ENCODE peak calls at places on chromosome 21, in nine cellular contexts. One of them, this sample, is unnamed.

GRCh38 chr21:31124005-31124404 is 85.7 kb upstream of the KRTAP19-8 start:
- DNase-seq in cardiac fibroblast: no peak
- DNase-seq in body of pancreas: no peak
- DNase-seq in breast epithelium: no peak
- DNase-seq in small intestine: no peak
- DNase-seq in neuronal stem cell: peak; percentile 8
- DNase-seq in AG10803: no peak
- DNase-seq in fibroblast of lung: no peak
- DNase-seq in GM12878: no peak
- DNase-seq in this sample: no peak

GRCh38 chr21:28615276-28615675 is 377.4 kb downstream of the LTN1 start:
- DNase-seq in cardiac fibroblast: peak; percentile 72
- DNase-seq in body of pancreas: no peak
- DNase-seq in breast epithelium: no peak
- DNase-seq in small intestine: no peak
- DNase-seq in neuronal stem cell: no peak
- DNase-seq in AG10803: peak; percentile 85
- DNase-seq in fibroblast of lung: peak; percentile 25
- DNase-seq in GM12878: no peak
- DNase-seq in this sample: no peak

GRCh38 chr21:32135401-32136363 is 143.2 kb downstream of the MIS18A start:
- DNase-seq in cardiac fibroblast: peak; percentile 0
- DNase-seq in body of pancreas: no peak
- DNase-seq in breast epithelium: no peak
- DNase-seq in small intestine: no peak
- DNase-seq in neuronal stem cell: no peak
- DNase-seq in AG10803: peak; percentile 96
- DNase-seq in fibroblast of lung: no peak
- DNase-seq in GM12878: peak; percentile 61
- DNase-seq in this sample: no peak

GRCh38 chr21:39373634-39374033 is 24.7 kb upstream of the HMGN1 start:
- DNase-seq in cardiac fibroblast: peak; percentile 56
- DNase-seq in body of pancreas: no peak
- DNase-seq in breast epithelium: no peak
- DNase-seq in small intestine: peak; percentile 64
- DNase-seq in neuronal stem cell: no peak
- DNase-seq in AG10803: peak; percentile 44
- DNase-seq in fibroblast of lung: peak; percentile 36
- DNase-seq in GM12878: no peak
- DNase-seq in this sample: no peak

GRCh38 chr21:28513450-28513849 is 479.2 kb downstream of the LTN1 start:
- DNase-seq in cardiac fibroblast: no peak
- DNase-seq in body of pancreas: no peak
- DNase-seq in breast epithelium: no peak
- DNase-seq in small intestine: no peak
- DNase-seq in neuronal stem cell: no peak
- DNase-seq in AG10803: no peak
- DNase-seq in fibroblast of lung: peak; percentile 25
- DNase-seq in GM12878: no peak
- DNase-seq in this sample: no peak

GRCh38 chr21:21807598-21807903 is 809.3 kb downstream of the NCAM2 start:
- DNase-seq in cardiac fibroblast: peak; percentile 8
- DNase-seq in body of pancreas: no peak
- DNase-seq in breast epithelium: no peak
- DNase-seq in small intestine: no peak
- DNase-seq in neuronal stem cell: no peak
- DNase-seq in AG10803: no peak
- DNase-seq in fibroblast of lung: no peak
- DNase-seq in GM12878: no peak
- DNase-seq in this sample: no peak

GRCh38 chr21:21436012-21436545 is 437.9 kb downstream of the NCAM2 start:
- DNase-seq in cardiac fibroblast: peak; percentile 79
- DNase-seq in body of pancreas: no peak
- DNase-seq in breast epithelium: no peak
- DNase-seq in small intestine: no peak
- DNase-seq in neuronal stem cell: no peak
- DNase-seq in AG10803: peak; percentile 11
- DNase-seq in fibroblast of lung: peak; percentile 29
- DNase-seq in GM12878: no peak
- DNase-seq in this sample: no peak

GRCh38 chr21:42536601-42537000 is 22.9 kb downstream of the SLC37A1 start:
- DNase-seq in cardiac fibroblast: no peak
- DNase-seq in body of pancreas: no peak
- DNase-seq in breast epithelium: peak; percentile 24
- DNase-seq in small intestine: no peak
- DNase-seq in neuronal stem cell: no peak
- DNase-seq in AG10803: no peak
- DNase-seq in fibroblast of lung: no peak
- DNase-seq in GM12878: no peak
- DNase-seq in this sample: no peak

GRCh38 chr21:31874817-31875216 is 2.0 kb downstream of the HUNK start:
- DNase-seq in cardiac fibroblast: no peak
- DNase-seq in body of pancreas: peak; percentile 87
- DNase-seq in breast epithelium: no peak
- DNase-seq in small intestine: peak; percentile 21
- DNase-seq in neuronal stem cell: peak; percentile 20
- DNase-seq in AG10803: no peak
- DNase-seq in fibroblast of lung: no peak
- DNase-seq in GM12878: no peak
- DNase-seq in this sample: peak; percentile 78

GRCh38 chr21:33032434-33033047 is 6.8 kb downstream of the OLIG2 start:
- DNase-seq in cardiac fibroblast: no peak
- DNase-seq in body of pancreas: no peak
- DNase-seq in breast epithelium: no peak
- DNase-seq in small intestine: no peak
- DNase-seq in neuronal stem cell: no peak
- DNase-seq in AG10803: no peak
- DNase-seq in fibroblast of lung: no peak
- DNase-seq in GM12878: no peak
- DNase-seq in this sample: no peak

GRCh38 chr21:43338951-43339350 is 88.0 kb downstream of the SIK1 start:
- DNase-seq in cardiac fibroblast: peak; percentile 26
- DNase-seq in body of pancreas: no peak
- DNase-seq in breast epithelium: no peak
- DNase-seq in small intestine: no peak
- DNase-seq in neuronal stem cell: no peak
- DNase-seq in AG10803: no peak
- DNase-seq in fibroblast of lung: no peak
- DNase-seq in GM12878: no peak
- DNase-seq in this sample: no peak

GRCh38 chr21:39799178-39799577 is 54.2 kb downstream of the IGSF5 start:
- DNase-seq in cardiac fibroblast: no peak
- DNase-seq in body of pancreas: no peak
- DNase-seq in breast epithelium: no peak
- DNase-seq in small intestine: no peak
- DNase-seq in neuronal stem cell: no peak
- DNase-seq in AG10803: no peak
- DNase-seq in fibroblast of lung: no peak
- DNase-seq in GM12878: no peak
- DNase-seq in this sample: no peak

GRCh38 chr21:39472211-39472610 is 20.4 kb downstream of the SH3BGR start:
- DNase-seq in cardiac fibroblast: no peak
- DNase-seq in body of pancreas: no peak
- DNase-seq in breast epithelium: no peak
- DNase-seq in small intestine: no peak
- DNase-seq in neuronal stem cell: no peak
- DNase-seq in AG10803: no peak
- DNase-seq in fibroblast of lung: no peak
- DNase-seq in GM12878: no peak
- DNase-seq in this sample: no peak

GRCh38 chr21:34813266-34813886 is 144.6 kb downstream of the CLIC6 start:
- DNase-seq in cardiac fibroblast: peak; percentile 91
- DNase-seq in body of pancreas: no peak
- DNase-seq in breast epithelium: no peak
- DNase-seq in small intestine: no peak
- DNase-seq in neuronal stem cell: no peak
- DNase-seq in AG10803: peak; percentile 40
- DNase-seq in fibroblast of lung: peak; percentile 86
- DNase-seq in GM12878: no peak
- DNase-seq in this sample: no peak

GRCh38 chr21:41507521-41508414 is at the start of gene TMPRSS2:
- DNase-seq in cardiac fibroblast: no peak
- DNase-seq in body of pancreas: peak; percentile 94
- DNase-seq in breast epithelium: peak; percentile 70
- DNase-seq in small intestine: peak; percentile 93
- DNase-seq in neuronal stem cell: peak; percentile 30
- DNase-seq in AG10803: no peak
- DNase-seq in fibroblast of lung: no peak
- DNase-seq in GM12878: no peak
- DNase-seq in this sample: peak; percentile 92
- H3K4me3 ChIP-seq in cardiac fibroblast: no peak within 1 kb of the TSS
- H3K4me3 ChIP-seq in body of pancreas: peak within 1 kb of the TSS; percentile 52
- H3K4me3 ChIP-seq in breast epithelium: no peak within 1 kb of the TSS
- H3K4me3 ChIP-seq in small intestine: peak within 1 kb of the TSS; percentile 94
- H3K4me3 ChIP-seq in neuronal stem cell: no peak within 1 kb of the TSS
- H3K4me3 ChIP-seq in AG10803: no peak within 1 kb of the TSS
- H3K4me3 ChIP-seq in fibroblast of lung: no peak within 1 kb of the TSS
- H3K4me3 ChIP-seq in GM12878: no peak within 1 kb of the TSS
- H3K4me3 ChIP-seq in this sample: peak within 1 kb of the TSS; percentile 79

GRCh38 chr21:45991606-45992301 is 10.2 kb downstream of the COL6A1 start:
- DNase-seq in cardiac fibroblast: no peak
- DNase-seq in body of pancreas: no peak
- DNase-seq in breast epithelium: no peak
- DNase-seq in small intestine: no peak
- DNase-seq in neuronal stem cell: no peak
- DNase-seq in AG10803: no peak
- DNase-seq in fibroblast of lung: no peak
- DNase-seq in GM12878: no peak
- DNase-seq in this sample: peak; percentile 71
- H3K4me3 ChIP-seq in cardiac fibroblast: no peak overlapping the region
- H3K4me3 ChIP-seq in body of pancreas: no peak overlapping the region
- H3K4me3 ChIP-seq in breast epithelium: no peak overlapping the region
- H3K4me3 ChIP-seq in small intestine: no peak overlapping the region
- H3K4me3 ChIP-seq in neuronal stem cell: no peak overlapping the region
- H3K4me3 ChIP-seq in AG10803: no peak overlapping the region
- H3K4me3 ChIP-seq in fibroblast of lung: no peak overlapping the region
- H3K4me3 ChIP-seq in GM12878: no peak overlapping the region
- H3K4me3 ChIP-seq in this sample: no peak overlapping the region

DNA sequence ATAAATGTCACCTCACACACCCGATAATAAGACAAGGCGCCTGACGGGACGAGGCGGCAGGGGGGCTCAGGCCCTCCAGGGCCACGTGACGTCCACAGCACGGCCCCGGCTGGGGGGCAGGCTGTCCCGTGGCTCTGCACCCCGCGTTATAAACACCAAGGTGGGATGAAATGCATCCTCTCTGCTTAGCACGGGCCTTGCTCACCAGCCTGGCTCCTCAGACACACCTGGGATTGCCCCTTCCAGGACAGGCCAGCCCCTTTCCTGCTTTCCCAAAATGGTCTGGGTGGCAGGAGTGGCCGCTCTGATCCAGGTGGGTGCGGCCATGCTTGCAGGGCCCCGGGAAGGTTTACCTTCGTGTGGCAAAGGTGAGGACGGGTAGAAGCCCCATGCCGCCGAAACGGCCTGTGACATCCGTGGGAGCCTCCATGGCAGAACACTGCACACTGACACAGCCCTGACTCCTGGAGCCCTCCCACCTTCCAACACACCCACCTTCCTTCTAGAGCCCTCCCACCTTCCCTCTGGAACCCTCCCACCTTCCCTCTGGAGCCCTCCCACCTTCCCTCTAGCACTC is 35.9 kb downstream of the SLC19A1 start:
- DNase-seq in cardiac fibroblast: no peak
- DNase-seq in body of pancreas: no peak
- DNase-seq in breast epithelium: no peak
- DNase-seq in small intestine: no peak
- DNase-seq in neuronal stem cell: no peak
- DNase-seq in AG10803: no peak
- DNase-seq in fibroblast of lung: no peak
- DNase-seq in GM12878: no peak
- DNase-seq in this sample: peak; percentile 65
- H3K4me3 ChIP-seq in cardiac fibroblast: no peak overlapping the region
- H3K4me3 ChIP-seq in body of pancreas: no peak overlapping the region
- H3K4me3 ChIP-seq in breast epithelium: no peak overlapping the region
- H3K4me3 ChIP-seq in small intestine: no peak overlapping the region
- H3K4me3 ChIP-seq in neuronal stem cell: no peak overlapping the region
- H3K4me3 ChIP-seq in AG10803: no peak overlapping the region
- H3K4me3 ChIP-seq in fibroblast of lung: no peak overlapping the region
- H3K4me3 ChIP-seq in GM12878: no peak overlapping the region
- H3K4me3 ChIP-seq in this sample: no peak overlapping the region

GRCh38 chr21:36690637-36691538 is 8.0 kb upstream of the SIM2 start:
- DNase-seq in cardiac fibroblast: no peak
- DNase-seq in body of pancreas: no peak
- DNase-seq in breast epithelium: no peak
- DNase-seq in small intestine: no peak
- DNase-seq in neuronal stem cell: no peak
- DNase-seq in AG10803: peak; percentile 66
- DNase-seq in fibroblast of lung: no peak
- DNase-seq in GM12878: no peak
- DNase-seq in this sample: no peak

GRCh38 chr21:36693144-36694040 is 5.5 kb upstream of the SIM2 start:
- DNase-seq in cardiac fibroblast: no peak
- DNase-seq in body of pancreas: no peak
- DNase-seq in breast epithelium: no peak
- DNase-seq in small intestine: no peak
- DNase-seq in neuronal stem cell: peak; percentile 59
- DNase-seq in AG10803: no peak
- DNase-seq in fibroblast of lung: no peak
- DNase-seq in GM12878: no peak
- DNase-seq in this sample: peak; percentile 76

GRCh38 chr21:36692125-36692843 is 6.6 kb upstream of the SIM2 start:
- DNase-seq in cardiac fibroblast: no peak
- DNase-seq in body of pancreas: no peak
- DNase-seq in breast epithelium: no peak
- DNase-seq in small intestine: no peak
- DNase-seq in neuronal stem cell: peak; percentile 48
- DNase-seq in AG10803: no peak
- DNase-seq in fibroblast of lung: no peak
- DNase-seq in GM12878: no peak
- DNase-seq in this sample: no peak

GRCh38 chr21:36692844-36693143 is 6.1 kb upstream of the SIM2 start:
- DNase-seq in cardiac fibroblast: no peak
- DNase-seq in body of pancreas: no peak
- DNase-seq in breast epithelium: no peak
- DNase-seq in small intestine: no peak
- DNase-seq in neuronal stem cell: no peak
- DNase-seq in AG10803: no peak
- DNase-seq in fibroblast of lung: no peak
- DNase-seq in GM12878: no peak
- DNase-seq in this sample: no peak

GRCh38 chr21:36691539-36692124 is 7.3 kb upstream of the SIM2 start:
- DNase-seq in cardiac fibroblast: no peak
- DNase-seq in body of pancreas: no peak
- DNase-seq in breast epithelium: no peak
- DNase-seq in small intestine: no peak
- DNase-seq in neuronal stem cell: no peak
- DNase-seq in AG10803: no peak
- DNase-seq in fibroblast of lung: no peak
- DNase-seq in GM12878: no peak
- DNase-seq in this sample: no peak
- H3K4me3 ChIP-seq in cardiac fibroblast: no peak overlapping the region
- H3K4me3 ChIP-seq in body of pancreas: no peak overlapping the region
- H3K4me3 ChIP-seq in breast epithelium: no peak overlapping the region
- H3K4me3 ChIP-seq in small intestine: no peak overlapping the region
- H3K4me3 ChIP-seq in neuronal stem cell: no peak overlapping the region
- H3K4me3 ChIP-seq in AG10803: no peak overlapping the region
- H3K4me3 ChIP-seq in fibroblast of lung: no peak overlapping the region
- H3K4me3 ChIP-seq in GM12878: no peak overlapping the region
- H3K4me3 ChIP-seq in this sample: no peak overlapping the region

DNA sequence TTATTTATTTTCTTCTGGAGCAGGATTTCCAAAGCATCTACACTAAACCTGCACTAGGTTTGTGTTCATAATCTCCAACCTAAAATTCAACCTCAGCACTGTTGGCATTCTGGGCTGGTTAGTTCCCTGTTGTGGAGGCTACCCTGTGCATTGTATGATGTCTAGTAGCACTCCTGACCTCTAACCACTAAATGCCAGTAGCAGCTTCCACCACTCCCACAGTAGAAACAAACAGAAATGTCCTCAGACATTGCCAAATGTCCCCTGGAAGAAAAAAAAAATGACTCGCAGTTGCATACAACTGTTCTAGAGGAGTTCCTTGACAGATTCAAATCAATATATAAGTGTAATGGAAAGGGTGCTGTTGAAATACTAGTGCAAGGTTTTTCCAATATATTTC is 18.9 kb downstream of the GRIK1 start:
- DNase-seq in cardiac fibroblast: no peak
- DNase-seq in body of pancreas: peak; percentile 17
- DNase-seq in breast epithelium: no peak
- DNase-seq in small intestine: no peak
- DNase-seq in neuronal stem cell: no peak
- DNase-seq in AG10803: no peak
- DNase-seq in fibroblast of lung: peak; percentile 8
- DNase-seq in GM12878: no peak
- DNase-seq in this sample: no peak
- H3K4me3 ChIP-seq in cardiac fibroblast: no peak overlapping the region
- H3K4me3 ChIP-seq in body of pancreas: no peak overlapping the region
- H3K4me3 ChIP-seq in breast epithelium: no peak overlapping the region
- H3K4me3 ChIP-seq in small intestine: no peak overlapping the region
- H3K4me3 ChIP-seq in neuronal stem cell: no peak overlapping the region
- H3K4me3 ChIP-seq in AG10803: no peak overlapping the region
- H3K4me3 ChIP-seq in fibroblast of lung: no peak overlapping the region
- H3K4me3 ChIP-seq in GM12878: no peak overlapping the region
- H3K4me3 ChIP-seq in this sample: no peak overlapping the region